ENCODE peak calls at places on chromosomes 2 and 18, in five cellular contexts. S is A172, F is cerebellar cortex, X is H54, B is ovary. V is an unnamed sample.

GRCh38 chr2:238107525-238108422 is 7.6 kb downstream of the ESPNL start:
- DNase-seq in S (no peak), F (no peak), X (no peak), B (peak), V (no peak)

GRCh38 chr2:43685350-43685749 is 9.1 kb upstream of the C1GALT1C1L start:
- DNase-seq in S (no peak), F (no peak), X (no peak), B (no peak), V (no peak)

GRCh38 chr18:28584726-28585125 is 407.8 kb upstream of the CDH2 start:
- DNase-seq in S (peak), F (no peak), X (no peak), B (no peak), V (peak)

GRCh38 chr2:237532225-237532624 is 34.1 kb upstream of the PRLH start:
- DNase-seq in S (no peak), F (no peak), X (no peak), B (no peak), V (no peak)

GRCh38 chr18:23181547-23181946 is 46.3 kb downstream of the CABLES1 start:
- DNase-seq in S (no peak), F (no peak), X (no peak), B (no peak), V (no peak)

GRCh38 chr2:109644571-109645275 is 30.6 kb downstream of the SOWAHC start:
- DNase-seq in S (no peak), F (no peak), X (no peak), B (no peak), V (peak)

GRCh38 chr2:241649414-241649813 is 11.9 kb downstream of the ATG4B start:
- DNase-seq in S (no peak), F (peak), X (no peak), B (no peak), V (no peak)

GRCh38 chr2:16487686-16488085 is 177.9 kb downstream of the CYRIA start:
- DNase-seq in S (no peak), F (peak), X (no peak), B (no peak), V (no peak)

GRCh38 chr2:26164231-26164630 is 8.7 kb upstream of the GAREM2 start:
- DNase-seq in S (no peak), F (no peak), X (no peak), B (no peak), V (no peak)

GRCh38 chr2:233448565-233448964 is 94.3 kb downstream of the DGKD start:
- DNase-seq in S (no peak), F (no peak), X (no peak), B (peak), V (no peak)

GRCh38 chr2:216159646-216160045 is 50.5 kb downstream of the XRCC5 start:
- DNase-seq in S (no peak), F (no peak), X (no peak), B (no peak), V (no peak)